ENCODE peak calls at places on chromosome 20, in six cellular contexts. F is astrocyte of the spinal cord, P is GM18507, V is H54, W is KG1, J is RPMI7951. M is an unnamed sample.

GRCh38 chr20:13249118-13249859 is 28.2 kb downstream of the ISM1 start:
- DNase-seq in F (no peak), P (no peak), V (no peak), W (no peak), J (no peak), M (no peak)

GRCh38 chr20:53828673-53829085 is 235.0 kb upstream of the ZNF217 start:
- DNase-seq in F (peak), P (no peak), V (no peak), W (peak), J (peak), M (no peak)

GRCh38 chr20:53606364-53606985 is 12.8 kb upstream of the ZNF217 start:
- DNase-seq in F (peak), P (no peak), V (no peak), W (no peak), J (peak), M (no peak)

GRCh38 chr20:33604991-33605370 is 57.1 kb upstream of the C20orf144 start:
- DNase-seq in F (no peak), P (no peak), V (no peak), W (no peak), J (no peak), M (no peak)

GRCh38 chr20:18388860-18389259 is 78.0 kb downstream of the DZANK1 start:
- DNase-seq in F (peak), P (no peak), V (peak), W (no peak), J (peak), M (no peak)

GRCh38 chr20:46709459-46710148 is at the start of gene SLC2A10:
- DNase-seq in F (peak), P (no peak), V (no peak), W (no peak), J (peak), M (no peak)

GRCh38 chr20:61680096-61680495 is 385.6 kb downstream of the TAF4 start:
- DNase-seq in F (no peak), P (no peak), V (no peak), W (no peak), J (no peak), M (no peak)

GRCh38 chr20:44211177-44212039 is 837 bp upstream of the OSER1 start:
- DNase-seq in F (peak), P (no peak), V (no peak), W (no peak), J (peak), M (no peak)

GRCh38 chr20:9736373-9736772 is 102.5 kb downstream of the PAK5 start:
- DNase-seq in F (no peak), P (no peak), V (no peak), W (no peak), J (no peak), M (no peak)

GRCh38 chr20:62888910-62889309 is 27.3 kb upstream of the TCFL5 start:
- DNase-seq in F (no peak), P (no peak), V (no peak), W (no peak), J (no peak), M (no peak)

GRCh38 chr20:59004493-59004762 is 2.6 kb downstream of the CTSZ start:
- DNase-seq in F (no peak), P (no peak), V (no peak), W (no peak), J (no peak), M (peak)